ENCODE peak calls at places on chromosome 21, in five cellular contexts. F, H, J, R and E are unnamed samples.

GRCh38 chr21:42233067-42233981 is 14.4 kb downstream of the ABCG1 start:
- DNase-seq in H (peak; percentile 69), J (peak; percentile 82), F (peak; percentile 91), R (peak; percentile 47), E (peak; percentile 60)

GRCh38 chr21:45289655-45290515 is 2.2 kb upstream of the POFUT2 start:
- DNase-seq in F (no peak), R (peak; percentile 43), H (no peak), J (no peak), E (peak; percentile 10)

GRCh38 chr21:20040768-20041167 is 957.4 kb upstream of the NCAM2 start:
- DNase-seq in J (no peak), R (no peak), F (no peak), H (no peak), E (no peak)

GRCh38 chr21:35503646-35504045 is 454.5 kb upstream of the RUNX1 start:
- DNase-seq in J (peak; percentile 61), F (peak; percentile 78), R (peak; percentile 25), H (no peak), E (no peak)

GRCh38 chr21:46356494-46357334 is 32.8 kb downstream of the PCNT start:
- DNase-seq in J (no peak), R (no peak), F (no peak), H (no peak), E (no peak)

GRCh38 chr21:44392185-44392584 is 38.8 kb downstream of the TRPM2 start:
- DNase-seq in J (no peak), F (no peak), R (no peak), H (no peak), E (no peak)

GRCh38 chr21:25541042-25541441 is 66.2 kb downstream of the MRPL39 start:
- DNase-seq in J (no peak), F (no peak), H (no peak), R (no peak), E (no peak)

GRCh38 chr21:32728455-32729237 is 833 bp upstream of the SYNJ1 start:
- DNase-seq in R (no peak), H (no peak), J (no peak), F (no peak), E (no peak)

GRCh38 chr21:16279658-16280581 is 550.1 kb downstream of the USP25 start:
- DNase-seq in R (peak; percentile 71), H (peak; percentile 37), F (no peak), J (no peak), E (peak; percentile 9)

DNA sequence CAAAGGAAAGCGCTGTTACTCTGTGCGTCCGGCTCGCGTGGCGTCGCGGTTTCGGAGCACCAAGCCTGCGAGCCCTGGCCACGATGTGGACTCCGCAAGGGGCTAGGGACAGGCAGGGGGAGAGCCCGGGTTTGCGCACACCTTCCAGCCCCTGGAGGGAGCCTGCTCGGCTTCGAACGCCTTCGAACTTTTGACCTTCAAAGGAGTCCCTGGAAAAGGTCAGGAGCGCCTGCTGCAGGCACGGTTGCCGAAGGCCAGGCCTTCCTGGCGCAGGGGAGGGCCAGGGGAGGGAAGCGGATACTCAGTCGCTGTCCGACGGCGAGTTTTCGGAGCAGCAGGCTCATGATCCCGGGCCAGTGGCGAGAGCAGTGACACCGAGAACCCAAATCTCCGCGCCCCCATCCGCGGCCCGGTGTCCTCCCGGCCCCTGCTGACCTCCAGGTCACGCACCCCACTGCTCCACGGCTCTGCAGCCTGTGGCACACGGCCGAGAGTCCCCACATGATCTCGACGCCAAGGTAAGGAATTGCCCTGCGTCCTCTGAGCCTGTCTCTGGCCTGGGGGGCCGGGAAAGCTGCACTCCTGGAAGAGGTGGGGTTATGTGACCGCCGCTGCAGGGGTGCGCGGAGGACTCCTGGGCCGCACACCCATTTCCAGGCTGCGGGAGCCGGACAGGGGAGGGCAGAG is 1.3 kb upstream of the SIM2 start:
- DNase-seq in F (no peak), J (peak; percentile 32), H (no peak), R (no peak), E (no peak)
- H3K4me1 ChIP-seq in F (no peaks in the 10 kb centered on the region), J (no peaks in the 10 kb centered on the region), H (peaks cover 11% of the 10 kb centered on the region), R (no peaks in the 10 kb centered on the region), E (peaks cover 58% of the 10 kb centered on the region)

GRCh38 chr21:36681117-36681631 is 17.7 kb upstream of the SIM2 start:
- DNase-seq in R (no peak), J (no peak), H (no peak), F (no peak), E (no peak)

GRCh38 chr21:36672737-36673136 is 26.2 kb upstream of the SIM2 start:
- DNase-seq in R (no peak), F (no peak), H (no peak), J (no peak), E (no peak)

GRCh38 chr21:36676039-36676950 is 22.6 kb upstream of the SIM2 start:
- DNase-seq in J (no peak), R (no peak), H (no peak), F (no peak), E (no peak)

DNA sequence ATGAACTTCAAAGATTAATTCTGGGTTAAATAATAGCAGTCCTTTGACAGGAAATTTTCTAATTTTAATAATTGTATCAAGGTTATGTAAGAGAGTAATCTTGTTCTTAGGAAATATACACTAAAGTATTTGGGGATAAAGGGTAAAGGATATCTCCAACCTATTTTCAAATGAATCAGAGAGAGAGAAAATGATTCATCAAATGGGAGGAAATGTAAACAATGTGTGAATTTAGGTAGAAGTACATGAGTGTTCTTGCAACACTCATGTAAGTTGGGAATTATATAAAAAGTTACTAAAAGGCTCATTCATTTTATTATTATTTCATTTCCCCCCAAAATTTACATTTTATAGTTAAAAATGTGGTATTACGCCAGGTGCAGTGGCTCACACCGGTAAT is 20.4 kb upstream of the SIM2 start:
- DNase-seq in H (no peak), F (no peak), J (no peak), R (no peak), E (no peak)
- H3K4me1 ChIP-seq in H (no peaks in the 10 kb centered on the region), F (no peaks in the 10 kb centered on the region), J (no peaks in the 10 kb centered on the region), R (no peaks in the 10 kb centered on the region), E (no peaks in the 10 kb centered on the region)

DNA sequence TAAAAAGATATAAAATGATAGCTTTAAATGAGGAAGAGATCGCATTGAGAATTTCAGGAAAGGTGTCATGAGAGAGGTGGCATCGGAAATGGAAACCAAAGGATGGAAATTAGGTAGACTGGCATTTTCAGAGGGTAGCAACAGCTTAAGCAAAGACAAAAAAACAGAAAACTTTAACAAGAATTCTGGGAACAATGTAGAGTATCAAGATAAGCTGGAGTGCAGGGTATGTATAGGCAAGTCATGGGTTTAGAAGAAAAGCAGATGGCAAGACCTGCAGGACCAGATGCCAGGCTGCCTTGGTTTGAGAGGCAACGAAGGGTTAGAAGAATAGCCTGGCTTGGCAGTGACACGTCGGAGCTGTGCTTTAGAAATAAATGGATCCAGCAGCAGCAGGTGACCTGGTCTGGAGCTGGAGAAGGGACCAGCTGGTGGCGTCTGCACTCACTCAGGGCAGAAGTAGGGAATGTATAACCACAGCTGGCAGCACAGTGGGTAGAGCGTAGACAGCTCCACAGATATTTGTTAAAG is 149.4 kb upstream of the TIAM1 start:
- DNase-seq in J (no peak), F (no peak), H (no peak), R (no peak), E (no peak)
- H3K4me1 ChIP-seq in J (no peaks in the 10 kb centered on the region), F (no peaks in the 10 kb centered on the region), H (no peaks in the 10 kb centered on the region), R (no peaks in the 10 kb centered on the region), E (no peaks in the 10 kb centered on the region)

GRCh38 chr21:38924954-38925353 is 119.2 kb downstream of the ETS2 start:
- DNase-seq in R (no peak), J (no peak), F (no peak), H (no peak), E (no peak)
- H3K4me1 ChIP-seq in R (peaks cover 26% of the 10 kb centered on the region), J (no peaks in the 10 kb centered on the region), F (no peaks in the 10 kb centered on the region), H (no peaks in the 10 kb centered on the region), E (peaks cover 14% of the 10 kb centered on the region)